ENCODE peak calls at places on chromosomes 2 and 18, in five cellular contexts. O, S, K, J and W are unnamed samples.

GRCh38 chr2:205720451-205720902 is 38.2 kb downstream of the NRP2 start:
- DNase-seq in J (no peak), S (no peak), O (no peak), K (no peak), W (no peak)

GRCh38 chr2:110858135-110858737 is 125.9 kb downstream of the ACOXL start:
- DNase-seq in K (peak), O (no peak), J (no peak), S (no peak), W (no peak)

GRCh38 chr2:70995227-70995729 is 605 bp upstream of the TEX261 start:
- DNase-seq in O (no peak), K (peak), S (peak), J (peak), W (peak)

GRCh38 chr2:197205590-197206215 is 104.9 kb downstream of the ANKRD44 start:
- DNase-seq in S (no peak), O (no peak), J (no peak), K (peak), W (no peak)

GRCh38 chr2:239365071-239365781 is 35.6 kb downstream of the HDAC4 start:
- DNase-seq in J (no peak), K (no peak), O (no peak), S (no peak), W (no peak)

GRCh38 chr18:24189007-24189528 is 50.2 kb downstream of the CABYR start:
- DNase-seq in O (no peak), S (no peak), K (no peak), J (peak), W (peak)

GRCh38 chr2:109020217-109020637 is 31.2 kb upstream of the EDAR start:
- DNase-seq in K (no peak), S (no peak), O (peak), J (peak), W (no peak)

GRCh38 chr2:111122631-111123421 is 2.1 kb downstream of the BCL2L11 start:
- DNase-seq in K (peak), O (no peak), J (peak), S (peak), W (peak)

GRCh38 chr2:127143851-127144782 is 37.2 kb upstream of the BIN1 start:
- DNase-seq in J (peak), S (no peak), K (no peak), O (no peak), W (peak)

GRCh38 chr2:68253211-68254068 is 1.1 kb upstream of the PPP3R1 start:
- DNase-seq in S (no peak), O (no peak), J (no peak), K (no peak), W (no peak)

GRCh38 chr2:43708178-43708577 is 31.9 kb upstream of the C1GALT1C1L start:
- DNase-seq in K (no peak), S (no peak), J (no peak), O (no peak), W (no peak)

GRCh38 chr18:2448565-2449151 is 122.6 kb downstream of the METTL4 start:
- DNase-seq in S (no peak), O (no peak), J (peak), K (no peak), W (no peak)

GRCh38 chr2:202687276-202687675 is 52.5 kb downstream of the FAM117B start:
- DNase-seq in J (no peak), K (no peak), S (no peak), O (no peak), W (no peak)

GRCh38 chr2:145185696-145186095 is 665.8 kb upstream of the ZEB2 start:
- DNase-seq in S (no peak), O (no peak), K (no peak), J (no peak), W (peak)

GRCh38 chr2:9631976-9632700 is 1.3 kb upstream of the YWHAQ start:
- DNase-seq in O (no peak), K (no peak), J (no peak), S (no peak), W (no peak)

GRCh38 chr2:20823917-20824316 is 1.0 kb upstream of the LDAH start:
- DNase-seq in K (no peak), J (no peak), O (no peak), S (no peak), W (peak)

GRCh38 chr18:11147962-11148654 is 1.3 kb downstream of the PIEZO2 start:
- DNase-seq in J (no peak), O (no peak), K (no peak), S (no peak), W (no peak)

GRCh38 chr18:67144342-67144741 is 372.2 kb downstream of the DSEL start:
- DNase-seq in K (no peak), O (no peak), S (no peak), J (no peak), W (no peak)

GRCh38 chr2:102037681-102038080 is 45.9 kb downstream of the IL1R2 start:
- DNase-seq in J (peak), K (no peak), O (no peak), S (no peak), W (no peak)

GRCh38 chr2:99249951-99250350 is 5.5 kb downstream of the LYG2 start:
- DNase-seq in O (no peak), S (no peak), J (no peak), K (no peak), W (no peak)

GRCh38 chr18:48553236-48553635 is 14.4 kb downstream of the CTIF start:
- DNase-seq in O (no peak), S (no peak), J (no peak), K (no peak), W (no peak)

GRCh38 chr2:19540739-19541503 is 182.5 kb upstream of the OSR1 start:
- DNase-seq in J (peak), S (no peak), O (peak), K (no peak), W (peak)

GRCh38 chr2:216548901-216549321 is 50.3 kb downstream of the RPL37A start:
- DNase-seq in K (no peak), S (no peak), O (no peak), J (peak), W (no peak)

GRCh38 chr2:239393941-239394340 is 6.9 kb downstream of the HDAC4 start:
- DNase-seq in O (no peak), S (no peak), J (peak), K (no peak), W (peak)

GRCh38 chr2:204150695-204151240 is 214.2 kb downstream of the ICOS start:
- DNase-seq in K (no peak), S (no peak), O (no peak), J (no peak), W (no peak)

GRCh38 chr2:224832207-224832606 is 116.0 kb upstream of the CCDC195 start:
- DNase-seq in S (no peak), O (no peak), J (no peak), K (no peak), W (no peak)

GRCh38 chr2:180227461-180227860 is 220.4 kb upstream of the CWC22 start:
- DNase-seq in S (no peak), J (peak), K (no peak), O (no peak), W (no peak)

GRCh38 chr2:219434718-219435525 is at the start of gene SPEG:
- DNase-seq in J (peak), O (no peak), S (no peak), K (no peak), W (no peak)

GRCh38 chr2:20615466-20616241 is 35.2 kb downstream of the HS1BP3 start:
- DNase-seq in S (no peak), O (no peak), K (no peak), J (no peak), W (peak)